ENCODE peak calls at places on chromosomes 6 and 20, in six cellular contexts. H is hepatocyte, U is AG10803, D is non-pigmented ciliary epithelial cell, N is H54, J is kidney tubule cell. E is an unnamed sample.

GRCh38 chr6:170099387-170099786 is 191.5 kb downstream of the DLL1 start:
- DNase-seq in D (no peak), J (no peak), N (no peak), U (no peak), H (no peak), E (no peak)

GRCh38 chr6:42520786-42521607 is 42.8 kb upstream of the UBR2 start:
- DNase-seq in J (no peak), N (no peak), U (peak), D (peak), H (no peak), E (peak)

GRCh38 chr6:83490177-83490576 is 22.2 kb upstream of the PRSS35 start:
- DNase-seq in H (no peak), N (no peak), U (no peak), D (no peak), J (no peak), E (no peak)

GRCh38 chr6:69038841-69039240 is 403.8 kb downstream of the ADGRB3 start:
- DNase-seq in H (no peak), N (no peak), J (peak), D (no peak), U (no peak), E (no peak)

GRCh38 chr6:72784581-72784980 is 162.7 kb downstream of the KCNQ5 start:
- DNase-seq in N (no peak), H (no peak), U (peak), D (no peak), J (peak), E (no peak)

GRCh38 chr6:161370882-161371281 is 97.0 kb upstream of the AGPAT4 start:
- DNase-seq in H (peak), N (peak), D (no peak), U (peak), J (peak), E (peak)

GRCh38 chr20:9156529-9157280 is 87.8 kb downstream of the PLCB4 start:
- DNase-seq in D (no peak), J (peak), H (no peak), U (peak), N (no peak), E (no peak)

GRCh38 chr6:19836799-19837510 is at the start of gene ID4:
- DNase-seq in J (peak), U (peak), D (peak), H (peak), N (peak), E (no peak)

GRCh38 chr6:85078071-85078470 is 313.7 kb upstream of the TBX18 start:
- DNase-seq in H (peak), U (peak), N (peak), J (peak), D (peak), E (no peak)

GRCh38 chr6:45075246-45075645 is 252.9 kb upstream of the RUNX2 start:
- DNase-seq in J (peak), H (no peak), U (peak), D (peak), N (peak), E (no peak)